ENCODE peak calls at places on chromosomes 6 and 20, in four cellular contexts. Y is left ventricle myocardium superior, U is cardiac fibroblast, O is pulmonary artery endothelial cell. F is an unnamed sample.

GRCh38 chr20:2708073-2708415 is 15.5 kb downstream of the EBF4 start:
- DNase-seq in U (no peak), Y (no peak), O (no peak), F (no peak)

GRCh38 chr20:38660429-38660828 is 58.8 kb downstream of the ARHGAP40 start:
- DNase-seq in Y (no peak), U (no peak), O (no peak), F (no peak)

GRCh38 chr6:129331450-129332138 is 378.4 kb downstream of the ARHGAP18 start:
- DNase-seq in U (peak; percentile 50), O (peak; percentile 47), Y (no peak), F (no peak)

GRCh38 chr20:16438100-16438499 is 135.1 kb downstream of the KIF16B start:
- DNase-seq in U (no peak), Y (no peak), O (no peak), F (no peak)

GRCh38 chr6:148501178-148501590 is 158.5 kb downstream of the SASH1 start:
- DNase-seq in Y (no peak), O (no peak), U (peak; percentile 97), F (peak; percentile 58)

GRCh38 chr20:38812182-38812581 is 6.7 kb downstream of the PPP1R16B start:
- DNase-seq in U (no peak), O (peak; percentile 80), Y (no peak), F (no peak)

GRCh38 chr6:128657181-128657580 is 136.8 kb upstream of the PTPRK start:
- DNase-seq in O (no peak), U (no peak), Y (no peak), F (no peak)

GRCh38 chr6:114747995-114748625 is 405.3 kb upstream of the HS3ST5 start:
- DNase-seq in O (peak; percentile 2), Y (peak; percentile 24), U (peak; percentile 72), F (peak; percentile 48)

GRCh38 chr6:52409499-52409898 is 10.6 kb upstream of the EFHC1 start:
- DNase-seq in O (no peak), U (peak; percentile 52), Y (no peak), F (no peak)

GRCh38 chr6:155313602-155314091 is 637 bp downstream of the TFB1M start:
- DNase-seq in Y (no peak), U (peak; percentile 26), O (no peak), F (no peak)

GRCh38 chr6:40276176-40276575 is 311.0 kb downstream of the LRFN2 start:
- DNase-seq in U (no peak), Y (no peak), O (no peak), F (no peak)

GRCh38 chr6:14658909-14659561 is 541.5 kb downstream of the CD83 start:
- DNase-seq in U (peak; percentile 40), Y (no peak), O (no peak), F (no peak)

GRCh38 chr20:58202039-58202438 is 26.4 kb downstream of the ANKRD60 start:
- DNase-seq in U (no peak), O (no peak), Y (no peak), F (no peak)

GRCh38 chr6:241331-241865 is 50.9 kb upstream of the DUSP22 start:
- DNase-seq in U (no peak), Y (no peak), O (no peak), F (no peak)

GRCh38 chr6:134537146-134537555 is 219.2 kb upstream of the SGK1 start:
- DNase-seq in O (no peak), U (peak; percentile 55), Y (no peak), F (no peak)

GRCh38 chr6:63821442-63821841 is 185.8 kb downstream of the PHF3 start:
- DNase-seq in Y (no peak), O (no peak), U (peak; percentile 24), F (no peak)

GRCh38 chr6:111228094-111228493 is 140.8 kb downstream of the SLC16A10 start:
- DNase-seq in U (peak; percentile 35), O (no peak), Y (no peak), F (no peak)

GRCh38 chr20:39960522-39961420 is 728.3 kb downstream of the MAFB start:
- DNase-seq in Y (peak; percentile 40), U (no peak), O (no peak), F (no peak)

GRCh38 chr20:51368461-51369211 is 173.9 kb downstream of the NFATC2 start:
- DNase-seq in Y (no peak), U (no peak), O (no peak), F (peak; percentile 13)

GRCh38 chr20:38927902-38928578 is 1.8 kb downstream of the FAM83D start:
- DNase-seq in O (no peak), U (no peak), Y (no peak), F (no peak)

GRCh38 chr20:36893801-36894200 is 17.9 kb downstream of the TLDC2 start:
- DNase-seq in O (no peak), U (no peak), Y (no peak), F (no peak)